ENCODE peak calls at places on chromosomes 7 and 10, in ten cellular contexts. Y is fibroblast of pulmonary artery, J is fibroblast of lung, I is progenitor cell of endocrine pancreas, D is epithelial cell of esophagus, L is choroid plexus epithelial cell, B is suprapubic skin, X is GM12878, T is A549, M is GM12865. A is an unnamed sample.

GRCh38 chr7:54877683-54878082 is 118.7 kb upstream of the SEC61G start:
- DNase-seq in Y (peak), J (no peak), I (no peak), D (peak), L (peak), B (no peak), X (no peak), T (no peak), M (no peak), A (no peak)

GRCh38 chr7:95595825-95596182 is 512 bp downstream of the PDK4 start:
- DNase-seq in Y (no peak), J (no peak), I (no peak), D (no peak), L (peak), B (no peak), X (no peak), T (peak), M (no peak), A (no peak)

GRCh38 chr7:106050002-106050742 is 61.9 kb downstream of the SYPL1 start:
- DNase-seq in Y (peak), J (peak), I (no peak), D (peak), L (peak), B (no peak), X (no peak), T (no peak), M (no peak), A (no peak)

GRCh38 chr7:44884553-44885393 is 557 bp downstream of the PURB start:
- DNase-seq in Y (peak), J (peak), I (peak), D (peak), L (peak), B (peak), X (no peak), T (no peak), M (peak), A (no peak)

GRCh38 chr7:74427974-74428373 is 25.7 kb upstream of the GTF2IRD1 start:
- DNase-seq in Y (no peak), J (no peak), I (no peak), D (no peak), L (no peak), B (no peak), X (no peak), T (no peak), M (no peak), A (peak)

GRCh38 chr10:7314068-7314646 is 96.7 kb downstream of the SFMBT2 start:
- DNase-seq in Y (no peak), J (no peak), I (no peak), D (no peak), L (no peak), B (no peak), X (no peak), T (no peak), M (no peak), A (no peak)

GRCh38 chr7:158606111-158606510 is 18.5 kb upstream of the PTPRN2 start:
- DNase-seq in Y (peak), J (no peak), I (no peak), D (no peak), L (peak), B (no peak), X (no peak), T (no peak), M (no peak), A (no peak)

GRCh38 chr7:55557666-55558188 is 14.6 kb downstream of the VOPP1 start:
- DNase-seq in Y (no peak), J (no peak), I (no peak), D (no peak), L (no peak), B (no peak), X (peak), T (no peak), M (peak), A (no peak)

GRCh38 chr7:93148135-93148534 is at the start of gene SAMD9L:
- DNase-seq in Y (peak), J (peak), I (no peak), D (peak), L (peak), B (no peak), X (no peak), T (no peak), M (peak), A (no peak)

GRCh38 chr10:130109796-130110235 is 814 bp downstream of the C10orf143 start:
- DNase-seq in Y (peak), J (peak), I (peak), D (peak), L (peak), B (peak), X (peak), T (peak), M (peak), A (no peak)
- TF ChIP-seq CTCF in Y (peak), J (peak), I (peak), D (peak), L (peak), B (peak), X (peak), T (peak), M (peak), A (peak)

DNA sequence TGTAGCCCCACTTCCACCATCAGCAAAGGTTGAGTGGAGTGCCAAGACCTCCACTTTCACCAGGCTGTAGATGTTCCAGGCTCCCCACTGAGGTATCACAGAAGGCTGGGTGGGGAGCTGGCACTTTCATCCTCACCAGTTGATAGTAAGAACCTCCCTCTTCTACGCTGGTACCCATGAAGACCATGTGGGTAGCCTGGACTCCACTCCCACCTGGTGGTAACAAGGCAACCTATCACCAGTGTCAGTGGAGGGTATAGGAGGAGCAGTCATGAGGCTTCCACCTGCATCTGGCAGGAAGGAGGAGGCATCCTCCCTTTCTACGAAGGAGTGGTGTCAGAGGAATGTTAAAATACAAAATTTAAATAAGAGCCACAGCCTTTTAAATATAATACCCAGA is 4.4 kb downstream of the SMIM30 start:
- DNase-seq in Y (peak), J (no peak), I (no peak), D (peak), L (peak), B (no peak), X (no peak), T (no peak), M (peak), A (no peak)
- TF ChIP-seq CTCF in Y (no peak), J (no peak), I (peak), D (peak), L (peak), B (no peak), X (peak), T (no peak), M (no peak), A (no peak)

GRCh38 chr10:815338-816104 is 116.0 kb downstream of the LARP4B start:
- DNase-seq in Y (peak), J (no peak), I (no peak), D (no peak), L (peak), B (no peak), X (no peak), T (peak), M (no peak), A (no peak)
- TF ChIP-seq CTCF in Y (peak), J (no peak), I (peak), D (peak), L (peak), B (no peak), X (no peak), T (no peak), M (no peak), A (peak)

GRCh38 chr7:28572321-28573058 is 160.2 kb downstream of the CREB5 start:
- DNase-seq in Y (no peak), J (no peak), I (no peak), D (no peak), L (no peak), B (no peak), X (no peak), T (no peak), M (no peak), A (no peak)
- TF ChIP-seq CTCF in Y (no peak), J (no peak), I (no peak), D (no peak), L (no peak), B (no peak), X (no peak), T (no peak), M (no peak), A (no peak)

GRCh38 chr7:934469-935320 is 19.8 kb downstream of the ADAP1 start:
- DNase-seq in Y (no peak), J (no peak), I (no peak), D (no peak), L (no peak), B (peak), X (no peak), T (no peak), M (no peak), A (peak)
- TF ChIP-seq CTCF in Y (no peak), J (no peak), I (no peak), D (no peak), L (no peak), B (no peak), X (no peak), T (no peak), M (no peak), A (no peak)

DNA sequence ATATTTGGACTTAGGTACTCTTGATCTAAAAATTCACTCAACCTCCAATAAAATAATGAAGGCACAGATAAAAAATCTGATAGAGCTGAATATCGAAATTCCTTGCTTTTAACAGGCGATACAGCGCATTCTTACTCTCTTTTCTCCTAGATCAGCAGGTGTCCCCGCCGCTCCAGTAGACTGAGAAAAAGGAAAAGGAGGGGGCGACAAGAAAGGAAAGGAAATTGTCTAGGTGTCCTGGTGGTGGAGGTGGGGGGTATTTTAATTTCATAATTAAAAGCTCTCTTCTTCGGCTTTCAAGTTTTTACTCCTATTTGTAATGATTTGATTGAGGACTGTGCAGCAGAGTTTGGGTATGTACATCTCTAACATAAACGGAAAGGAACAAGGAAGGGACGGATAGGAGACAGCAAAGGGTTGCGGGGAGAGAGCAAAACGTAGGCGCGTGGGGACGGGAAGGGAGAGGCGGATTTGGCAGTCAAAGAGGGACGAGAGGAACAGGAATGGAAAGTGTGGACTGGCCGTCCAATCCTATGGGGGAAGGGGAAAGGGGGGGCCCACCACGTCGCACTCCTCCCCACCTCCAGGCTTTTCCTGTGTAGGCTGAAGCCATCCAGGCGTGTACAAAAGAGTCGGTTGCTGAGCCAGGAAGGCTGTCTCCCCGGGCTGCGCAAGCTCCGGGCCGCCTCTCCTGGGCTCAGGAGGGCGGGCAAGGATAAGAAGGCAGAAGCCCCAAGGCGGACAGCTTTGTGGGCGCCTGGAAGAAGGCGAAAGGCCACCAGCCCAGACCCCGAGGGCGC is 875 bp upstream of the HECTD2 start:
- DNase-seq in Y (peak), J (peak), I (peak), D (peak), L (peak), B (peak), X (no peak), T (peak), M (peak), A (peak)
- TF ChIP-seq CTCF in Y (no peak), J (no peak), I (no peak), D (peak), L (peak), B (no peak), X (no peak), T (no peak), M (no peak), A (peak)

DNA sequence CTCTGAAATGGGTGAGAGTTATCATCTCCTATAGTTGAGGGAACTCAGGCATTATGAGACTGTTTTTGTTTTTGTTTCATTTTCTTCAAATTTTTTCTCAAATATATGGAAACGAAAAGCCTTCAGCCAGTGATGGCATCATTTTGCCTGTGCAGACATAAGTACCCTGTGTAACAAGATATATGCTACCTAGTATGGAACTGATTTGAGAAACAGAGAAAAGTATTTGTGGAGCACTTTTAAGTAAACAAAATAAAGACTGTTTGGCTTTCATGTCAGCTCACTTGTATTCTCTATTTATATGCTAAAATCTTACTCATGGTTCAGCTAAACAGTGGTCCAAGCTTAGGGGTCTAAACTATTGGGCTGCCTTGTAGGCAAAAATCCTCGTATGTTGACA is 150.6 kb downstream of the WNT2 start:
- DNase-seq in Y (no peak), J (no peak), I (no peak), D (no peak), L (no peak), B (no peak), X (no peak), T (no peak), M (no peak), A (no peak)
- TF ChIP-seq CTCF in Y (no peak), J (no peak), I (no peak), D (no peak), L (no peak), B (no peak), X (no peak), T (no peak), M (no peak), A (no peak)

A was measured in chondrocyte.